ENCODE peak calls at places on chromosomes 16 and 17, in four cellular contexts. F, Y, W and R are unnamed samples.

GRCh38 chr17:33756021-33756420 is 462.9 kb upstream of the ASIC2 start:
- DNase-seq in W (no peak), Y (no peak), F (no peak), R (no peak)

GRCh38 chr16:83015871-83016270 is 389.1 kb downstream of the CDH13 start:
- DNase-seq in Y (no peak), F (no peak), W (no peak), R (no peak)

GRCh38 chr17:58564971-58565370 is 50.5 kb upstream of the MTMR4 start:
- DNase-seq in F (no peak), W (no peak), Y (no peak), R (no peak)

GRCh38 chr16:72324578-72324977 is 152.6 kb upstream of the PMFBP1 start:
- DNase-seq in W (no peak), Y (no peak), F (no peak), R (no peak)

GRCh38 chr16:85153656-85154091 is 41.4 kb upstream of the CIBAR2 start:
- DNase-seq in W (no peak), Y (no peak), F (no peak), R (no peak)

GRCh38 chr17:50048146-50048720 is 7.7 kb upstream of the ITGA3 start:
- DNase-seq in F (no peak), W (no peak), Y (no peak), R (no peak)

GRCh38 chr17:58504826-58505351 is 9.5 kb downstream of the MTMR4 start:
- DNase-seq in Y (no peak), W (no peak), F (peak), R (no peak)

GRCh38 chr16:84884311-84885023 is 64.7 kb downstream of the CRISPLD2 start:
- DNase-seq in W (no peak), F (no peak), Y (peak), R (no peak)

GRCh38 chr17:66652840-66653507 is 181.9 kb upstream of the CACNG5 start:
- DNase-seq in F (no peak), W (no peak), Y (no peak), R (no peak)

GRCh38 chr17:4004517-4005295 is 40.5 kb upstream of the ATP2A3 start:
- DNase-seq in W (no peak), Y (peak), F (peak), R (peak)

GRCh38 chr17:80774643-80775281 is 216.9 kb upstream of the CHMP6 start:
- DNase-seq in Y (no peak), W (no peak), F (peak), R (no peak)

GRCh38 chr16:24668481-24669001 is 60.9 kb upstream of the TNRC6A start:
- DNase-seq in W (no peak), Y (no peak), F (no peak), R (no peak)

GRCh38 chr17:44214230-44214494 is 5.3 kb downstream of the UBTF start:
- DNase-seq in F (no peak), Y (no peak), W (no peak), R (no peak)

GRCh38 chr17:44211281-44212265 is 7.9 kb downstream of the UBTF start:
- DNase-seq in F (no peak), Y (no peak), W (no peak), R (no peak)

GRCh38 chr17:44214896-44215295 is 4.6 kb downstream of the UBTF start:
- DNase-seq in Y (no peak), W (no peak), F (no peak), R (no peak)

GRCh38 chr17:44213403-44214229 is 5.9 kb downstream of the UBTF start:
- DNase-seq in W (no peak), F (no peak), Y (no peak), R (peak)

DNA sequence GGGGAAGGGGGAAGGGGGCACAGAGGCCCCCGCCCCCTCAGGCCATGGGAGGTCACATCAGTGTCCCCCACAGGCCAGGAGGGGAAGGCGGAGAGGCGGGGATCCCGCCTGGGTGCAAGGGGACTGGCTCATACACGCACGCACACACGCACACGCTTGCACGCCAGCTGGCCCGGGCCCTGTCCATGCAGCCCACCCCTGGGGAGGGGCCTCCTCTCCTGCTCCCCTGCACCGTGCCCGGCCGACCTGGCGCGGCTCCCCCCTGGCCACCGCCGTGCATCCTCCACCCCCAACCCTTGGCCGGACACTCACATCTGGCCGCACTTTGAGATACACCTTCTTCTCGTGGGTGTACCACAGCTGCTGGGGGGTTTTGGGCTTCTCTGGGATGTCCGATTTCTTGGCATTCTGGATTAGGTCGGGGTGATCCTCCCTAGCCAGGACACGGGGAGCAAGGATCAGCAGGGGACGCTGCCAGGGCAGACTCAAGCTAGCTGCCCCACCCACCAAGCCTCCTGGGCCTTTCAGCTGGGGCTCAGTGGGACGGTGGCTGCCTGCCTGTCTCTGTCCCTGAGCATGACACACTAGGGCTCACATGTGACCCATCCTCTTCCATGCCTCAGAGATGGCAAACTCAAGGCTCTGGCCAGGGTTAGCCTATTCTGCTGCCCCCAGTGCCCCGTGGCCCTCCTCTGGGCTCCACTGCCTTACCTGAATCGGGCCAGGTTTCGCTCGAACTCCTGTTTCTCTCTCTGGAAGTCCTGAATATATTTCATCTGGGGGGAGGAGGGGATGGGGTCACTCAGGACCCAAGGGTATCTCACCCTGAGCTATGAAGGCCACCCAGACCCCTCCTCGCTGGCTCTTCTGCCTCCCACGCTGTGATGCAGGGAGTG is 6.7 kb downstream of the UBTF start:
- DNase-seq in Y (no peak), W (no peak), F (no peak), R (peak)
- TF ChIP-seq POLR2AphosphoS5 in Y (no peak), W (peak), F (peak), R (no peak)

DNA sequence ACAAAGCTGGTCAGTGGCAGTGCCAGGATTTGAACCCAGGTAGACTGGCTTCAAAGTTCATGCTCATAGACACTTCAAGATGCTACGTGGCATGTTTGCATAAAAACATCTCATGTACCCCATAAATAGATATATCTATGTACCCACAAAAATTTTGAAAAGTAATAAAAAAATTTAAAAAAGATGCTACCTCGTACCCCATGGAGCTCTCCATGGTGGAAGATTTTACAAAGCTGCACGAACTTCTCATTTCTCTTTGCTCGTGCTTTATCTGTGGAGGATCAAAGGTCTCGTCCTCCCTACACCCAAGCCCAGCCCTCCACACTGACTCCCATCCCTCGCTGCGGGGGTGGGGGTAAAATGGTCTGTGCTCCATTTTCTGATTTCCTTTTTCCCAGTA is 135.5 kb downstream of the HAPSTR1 start:
- DNase-seq in F (no peak), W (no peak), Y (no peak), R (no peak)
- TF ChIP-seq POLR2AphosphoS5 in F (no peak), W (no peak), Y (no peak), R (no peak)

GRCh38 chr16:67150833-67151396 is at the start of gene B3GNT9:
- DNase-seq in F (no peak), Y (peak), W (no peak), R (peak)
- TF ChIP-seq POLR2AphosphoS5 in F (no peak), Y (peak), W (peak), R (peak)

DNA sequence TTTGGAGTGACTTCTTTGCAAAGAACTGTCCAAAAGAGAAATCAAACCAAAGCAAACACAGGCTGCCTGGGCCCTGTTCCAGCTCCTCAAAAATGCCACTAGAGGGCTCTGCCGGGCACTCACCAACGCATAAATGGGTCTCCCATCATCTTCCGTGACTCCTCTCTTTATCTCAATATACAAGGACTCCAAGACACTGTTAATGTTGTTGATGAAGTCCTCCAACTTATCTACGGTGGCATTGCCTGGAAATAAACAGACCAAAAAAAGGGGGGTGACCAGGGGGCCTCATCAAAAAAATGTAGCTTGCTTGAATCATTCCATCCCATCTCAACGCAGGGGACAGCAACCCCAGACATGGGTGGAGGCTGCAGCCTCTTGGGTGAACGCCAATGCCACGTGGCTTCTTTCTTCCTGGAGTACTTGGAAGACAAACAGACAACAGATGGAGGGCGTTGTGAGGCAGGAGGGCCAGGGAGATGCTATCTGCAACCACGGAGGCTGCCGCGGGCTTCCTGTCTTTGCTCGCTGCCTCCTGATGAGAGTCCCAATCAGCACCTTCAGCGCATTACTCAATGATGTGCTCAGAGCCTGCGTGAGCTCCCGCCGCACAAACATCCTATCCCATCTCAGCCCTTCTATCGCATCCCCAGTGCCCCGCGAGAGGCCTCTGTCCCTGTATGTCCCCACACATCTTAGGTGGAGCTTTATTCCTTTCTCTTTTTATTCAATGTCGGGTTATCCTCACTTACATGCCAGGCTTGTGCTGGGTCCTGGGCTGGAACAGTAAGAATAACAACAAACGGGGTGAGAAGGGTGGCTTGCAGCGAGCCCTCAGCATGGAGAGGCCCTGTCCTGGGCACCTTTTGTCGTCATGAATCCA is 32.0 kb downstream of the KDM8 start:
- DNase-seq in Y (peak), F (peak), W (no peak), R (peak)
- TF ChIP-seq POLR2AphosphoS5 in Y (peak), F (no peak), W (no peak), R (peak)

GRCh38 chr16:86929149-86929871 is 351.0 kb downstream of the FOXL1 start:
- DNase-seq in W (no peak), Y (no peak), F (no peak), R (peak)
- TF ChIP-seq POLR2AphosphoS5 in W (no peak), Y (no peak), F (no peak), R (peak)

DNA sequence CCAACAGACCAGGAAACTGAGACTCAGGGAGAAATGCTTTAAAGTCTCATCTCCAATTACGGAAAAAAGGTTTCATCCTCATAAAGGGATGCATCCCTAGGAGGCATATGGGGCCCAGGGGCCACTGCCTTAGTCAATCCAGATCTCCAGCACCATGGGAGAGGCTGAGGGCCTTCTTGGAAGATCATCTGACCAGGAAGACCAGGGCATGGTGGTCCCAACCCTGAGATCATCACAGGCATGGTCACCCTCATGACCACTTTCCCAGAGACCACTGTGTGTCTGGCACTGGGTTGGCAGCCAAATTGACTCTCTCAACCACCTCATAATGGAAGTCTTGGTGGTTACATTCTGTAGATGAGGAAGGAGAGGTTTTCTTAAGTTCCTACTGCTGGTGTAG is 23.4 kb upstream of the CES5A start:
- DNase-seq in Y (no peak), W (no peak), F (no peak), R (no peak)
- TF ChIP-seq POLR2AphosphoS5 in Y (no peak), W (no peak), F (no peak), R (no peak)

GRCh38 chr17:48930435-48930873 is 14.2 kb downstream of the SNF8 start:
- DNase-seq in W (no peak), F (no peak), Y (no peak), R (no peak)
- TF ChIP-seq POLR2AphosphoS5 in W (peak), F (no peak), Y (no peak), R (peak)